ENCODE peak calls at places on chromosomes 3 and 15, in seven cellular contexts. One of them, this sample, is unnamed.

GRCh38 chr15:97961067-97961954 is 808 bp downstream of the ARRDC4 start:
- DNase-seq in A549: no peak
- DNase-seq in lung: peak
- DNase-seq in GM23338: peak
- DNase-seq in CD8-positive, alpha-beta memory T cell: no peak
- DNase-seq in heart left ventricle: peak
- DNase-seq in fibroblast of lung: peak
- DNase-seq in this sample: no peak

GRCh38 chr15:31435256-31435781 is 108.7 kb downstream of the KLF13 start:
- DNase-seq in A549: peak
- DNase-seq in lung: peak
- DNase-seq in GM23338: peak
- DNase-seq in CD8-positive, alpha-beta memory T cell: peak
- DNase-seq in heart left ventricle: peak
- DNase-seq in fibroblast of lung: peak
- DNase-seq in this sample: peak

GRCh38 chr3:13111173-13111873 is 38.1 kb upstream of the IQSEC1 start:
- DNase-seq in A549: no peak
- DNase-seq in lung: no peak
- DNase-seq in GM23338: no peak
- DNase-seq in CD8-positive, alpha-beta memory T cell: peak
- DNase-seq in heart left ventricle: no peak
- DNase-seq in fibroblast of lung: no peak
- DNase-seq in this sample: no peak

GRCh38 chr15:43702701-43703433 is 9.2 kb downstream of the CKMT1A start:
- DNase-seq in A549: no peak
- DNase-seq in lung: no peak
- DNase-seq in GM23338: no peak
- DNase-seq in CD8-positive, alpha-beta memory T cell: no peak
- DNase-seq in heart left ventricle: no peak
- DNase-seq in fibroblast of lung: no peak
- DNase-seq in this sample: no peak

GRCh38 chr3:144746631-144747030 is 775.0 kb downstream of the DIPK2A start:
- DNase-seq in A549: no peak
- DNase-seq in lung: no peak
- DNase-seq in GM23338: no peak
- DNase-seq in CD8-positive, alpha-beta memory T cell: no peak
- DNase-seq in heart left ventricle: no peak
- DNase-seq in fibroblast of lung: peak
- DNase-seq in this sample: no peak

GRCh38 chr3:156209631-156210336 is 89.4 kb downstream of the KCNAB1 start:
- DNase-seq in A549: no peak
- DNase-seq in lung: no peak
- DNase-seq in GM23338: no peak
- DNase-seq in CD8-positive, alpha-beta memory T cell: no peak
- DNase-seq in heart left ventricle: no peak
- DNase-seq in fibroblast of lung: no peak
- DNase-seq in this sample: no peak

GRCh38 chr3:52798978-52799476 is 4.4 kb downstream of the ITIH3 start:
- DNase-seq in A549: peak
- DNase-seq in lung: no peak
- DNase-seq in GM23338: peak
- DNase-seq in CD8-positive, alpha-beta memory T cell: no peak
- DNase-seq in heart left ventricle: no peak
- DNase-seq in fibroblast of lung: no peak
- DNase-seq in this sample: no peak

GRCh38 chr3:17182158-17182557 is 297.4 kb downstream of the PLCL2 start:
- DNase-seq in A549: no peak
- DNase-seq in lung: no peak
- DNase-seq in GM23338: no peak
- DNase-seq in CD8-positive, alpha-beta memory T cell: no peak
- DNase-seq in heart left ventricle: no peak
- DNase-seq in fibroblast of lung: peak
- DNase-seq in this sample: no peak

GRCh38 chr3:97930018-97930417 is 42.2 kb downstream of the RIOX2 start:
- DNase-seq in A549: no peak
- DNase-seq in lung: no peak
- DNase-seq in GM23338: no peak
- DNase-seq in CD8-positive, alpha-beta memory T cell: no peak
- DNase-seq in heart left ventricle: peak
- DNase-seq in fibroblast of lung: no peak
- DNase-seq in this sample: no peak

GRCh38 chr15:22960587-22960986 is 19.6 kb downstream of the CYFIP1 start:
- DNase-seq in A549: no peak
- DNase-seq in lung: no peak
- DNase-seq in GM23338: no peak
- DNase-seq in CD8-positive, alpha-beta memory T cell: no peak
- DNase-seq in heart left ventricle: no peak
- DNase-seq in fibroblast of lung: no peak
- DNase-seq in this sample: no peak

GRCh38 chr3:72655151-72655551 is 193.1 kb downstream of the SHQ1 start:
- DNase-seq in A549: no peak
- DNase-seq in lung: no peak
- DNase-seq in GM23338: peak
- DNase-seq in CD8-positive, alpha-beta memory T cell: no peak
- DNase-seq in heart left ventricle: no peak
- DNase-seq in fibroblast of lung: peak
- DNase-seq in this sample: no peak

GRCh38 chr3:78634316-78634715 is 1133.5 kb downstream of the ROBO1 start:
- DNase-seq in A549: no peak
- DNase-seq in lung: no peak
- DNase-seq in GM23338: no peak
- DNase-seq in CD8-positive, alpha-beta memory T cell: no peak
- DNase-seq in heart left ventricle: no peak
- DNase-seq in fibroblast of lung: no peak
- DNase-seq in this sample: no peak

DNA sequence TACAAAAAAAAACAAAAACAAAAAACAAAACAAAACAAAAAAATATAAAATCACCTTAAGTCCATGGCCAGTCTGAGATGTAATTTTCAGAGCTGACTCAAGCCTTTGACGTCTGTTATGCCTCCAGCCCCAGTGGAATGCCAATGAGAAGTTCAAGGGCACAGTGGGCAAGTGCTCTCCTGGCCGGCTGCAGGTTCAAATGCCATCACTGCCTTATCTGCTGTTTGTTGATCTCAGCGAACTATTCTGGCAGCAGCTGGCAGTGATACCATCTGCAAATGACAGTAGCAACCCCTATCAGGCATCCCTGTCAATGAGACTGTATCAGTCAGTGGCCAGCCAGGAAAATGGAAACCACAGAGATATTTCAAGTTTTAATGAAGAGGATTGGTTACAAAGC is 10.8 kb upstream of the PDE8A start:
- DNase-seq in A549: no peak
- DNase-seq in lung: no peak
- DNase-seq in GM23338: no peak
- DNase-seq in CD8-positive, alpha-beta memory T cell: no peak
- DNase-seq in heart left ventricle: peak
- DNase-seq in fibroblast of lung: no peak
- DNase-seq in this sample: no peak
- H3K27ac ChIP-seq in A549: no peak
- H3K27ac ChIP-seq in lung: no peak
- H3K27ac ChIP-seq in GM23338: no peak
- H3K27ac ChIP-seq in CD8-positive, alpha-beta memory T cell: no peak
- H3K27ac ChIP-seq in heart left ventricle: no peak
- H3K27ac ChIP-seq in fibroblast of lung: no peak
- H3K27ac ChIP-seq in this sample: no peak

DNA sequence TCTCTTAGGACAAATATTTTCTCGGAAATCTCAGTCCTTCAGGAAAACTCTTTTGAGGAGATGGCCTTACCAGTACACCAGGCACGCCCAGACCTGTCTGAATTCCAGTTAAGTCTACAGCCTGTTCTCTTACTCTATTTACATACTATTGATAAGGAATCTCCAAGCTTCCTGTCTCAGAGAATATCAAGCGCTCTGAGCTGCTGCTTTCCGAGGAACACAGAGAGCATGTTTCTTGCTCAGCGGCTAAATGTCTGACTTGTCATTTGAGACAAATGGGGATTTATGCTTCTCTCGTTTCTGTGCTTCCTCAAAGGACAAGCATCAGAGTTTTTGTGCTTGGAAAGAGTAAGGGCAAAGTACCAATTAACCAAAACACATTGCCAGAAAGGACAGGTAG is 112.4 kb upstream of the CCDC54 start:
- DNase-seq in A549: no peak
- DNase-seq in lung: no peak
- DNase-seq in GM23338: peak
- DNase-seq in CD8-positive, alpha-beta memory T cell: no peak
- DNase-seq in heart left ventricle: no peak
- DNase-seq in fibroblast of lung: no peak
- DNase-seq in this sample: no peak
- H3K27ac ChIP-seq in A549: no peak
- H3K27ac ChIP-seq in lung: no peak
- H3K27ac ChIP-seq in GM23338: peak
- H3K27ac ChIP-seq in CD8-positive, alpha-beta memory T cell: no peak
- H3K27ac ChIP-seq in heart left ventricle: peak
- H3K27ac ChIP-seq in fibroblast of lung: no peak
- H3K27ac ChIP-seq in this sample: no peak

DNA sequence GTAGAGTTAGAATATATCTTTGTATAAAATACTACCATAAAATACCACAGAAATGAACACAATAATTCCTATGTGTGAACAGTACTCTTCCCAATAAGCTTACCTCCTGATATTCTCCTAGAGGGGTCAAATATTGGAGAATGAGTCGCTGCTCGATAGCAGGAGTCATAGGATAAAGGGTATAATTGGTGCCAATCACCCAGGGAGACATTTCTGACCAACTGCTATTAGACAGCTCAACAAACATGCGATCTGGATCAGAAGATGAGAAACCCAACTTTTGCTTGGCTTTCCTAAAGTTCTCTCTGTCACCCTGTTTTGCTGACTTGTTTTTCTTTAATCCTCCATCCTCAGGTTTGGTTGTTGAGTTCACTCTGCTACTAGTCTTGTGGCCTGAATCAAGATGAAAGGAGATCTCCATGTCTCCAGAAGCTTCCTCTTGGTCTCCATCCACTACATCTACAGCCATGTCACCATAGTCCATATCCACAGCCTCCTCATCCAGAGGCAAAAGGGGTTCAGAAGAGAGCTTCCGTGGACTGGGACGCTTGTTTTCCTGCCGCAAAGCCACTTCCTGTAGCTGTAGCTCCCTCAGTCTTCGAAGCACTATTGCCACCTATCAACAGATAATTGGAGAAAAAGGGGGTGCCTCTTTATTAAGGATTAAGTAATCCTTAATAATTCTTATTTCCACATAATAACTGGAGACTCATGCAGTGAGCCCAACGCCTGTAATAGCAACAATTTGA is 50.4 kb downstream of the RBM15B start:
- DNase-seq in A549: no peak
- DNase-seq in lung: no peak
- DNase-seq in GM23338: no peak
- DNase-seq in CD8-positive, alpha-beta memory T cell: no peak
- DNase-seq in heart left ventricle: no peak
- DNase-seq in fibroblast of lung: no peak
- DNase-seq in this sample: no peak
- H3K27ac ChIP-seq in A549: no peak
- H3K27ac ChIP-seq in lung: no peak
- H3K27ac ChIP-seq in GM23338: no peak
- H3K27ac ChIP-seq in CD8-positive, alpha-beta memory T cell: no peak
- H3K27ac ChIP-seq in heart left ventricle: no peak
- H3K27ac ChIP-seq in fibroblast of lung: no peak
- H3K27ac ChIP-seq in this sample: no peak

DNA sequence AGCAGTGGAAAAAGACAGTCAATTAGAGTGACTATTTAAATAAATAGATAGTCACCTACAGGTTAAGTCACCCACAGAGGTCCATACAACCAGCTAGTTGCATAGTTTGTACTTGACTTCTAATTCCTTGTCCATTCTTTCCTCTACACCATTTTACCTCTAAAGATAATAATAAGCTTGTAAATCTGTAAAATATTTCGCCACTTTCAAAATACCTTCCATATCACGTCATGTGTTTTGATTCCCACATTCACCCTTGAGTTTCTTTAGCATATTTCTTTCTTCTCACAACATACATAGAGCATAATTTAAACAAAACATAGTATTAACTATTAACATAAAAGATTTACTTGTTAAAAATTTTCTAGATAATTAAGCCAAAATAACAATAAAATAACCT is 689.6 kb downstream of the MECOM start:
- DNase-seq in A549: no peak
- DNase-seq in lung: no peak
- DNase-seq in GM23338: no peak
- DNase-seq in CD8-positive, alpha-beta memory T cell: no peak
- DNase-seq in heart left ventricle: no peak
- DNase-seq in fibroblast of lung: no peak
- DNase-seq in this sample: no peak
- H3K27ac ChIP-seq in A549: no peak
- H3K27ac ChIP-seq in lung: no peak
- H3K27ac ChIP-seq in GM23338: no peak
- H3K27ac ChIP-seq in CD8-positive, alpha-beta memory T cell: no peak
- H3K27ac ChIP-seq in heart left ventricle: no peak
- H3K27ac ChIP-seq in fibroblast of lung: no peak
- H3K27ac ChIP-seq in this sample: no peak

GRCh38 chr3:98969295-98969694 is 67.8 kb upstream of the DCBLD2 start:
- DNase-seq in A549: no peak
- DNase-seq in lung: no peak
- DNase-seq in GM23338: no peak
- DNase-seq in CD8-positive, alpha-beta memory T cell: no peak
- DNase-seq in heart left ventricle: no peak
- DNase-seq in fibroblast of lung: no peak
- DNase-seq in this sample: no peak

GRCh38 chr3:98972155-98972554 is 70.7 kb upstream of the DCBLD2 start:
- DNase-seq in A549: peak
- DNase-seq in lung: no peak
- DNase-seq in GM23338: no peak
- DNase-seq in CD8-positive, alpha-beta memory T cell: no peak
- DNase-seq in heart left ventricle: no peak
- DNase-seq in fibroblast of lung: peak
- DNase-seq in this sample: no peak

GRCh38 chr3:98971183-98971681 is 69.7 kb upstream of the DCBLD2 start:
- DNase-seq in A549: peak
- DNase-seq in lung: no peak
- DNase-seq in GM23338: no peak
- DNase-seq in CD8-positive, alpha-beta memory T cell: no peak
- DNase-seq in heart left ventricle: no peak
- DNase-seq in fibroblast of lung: peak
- DNase-seq in this sample: no peak

GRCh38 chr3:98974442-98974841 is 72.9 kb upstream of the DCBLD2 start:
- DNase-seq in A549: no peak
- DNase-seq in lung: no peak
- DNase-seq in GM23338: no peak
- DNase-seq in CD8-positive, alpha-beta memory T cell: no peak
- DNase-seq in heart left ventricle: no peak
- DNase-seq in fibroblast of lung: no peak
- DNase-seq in this sample: no peak

DNA sequence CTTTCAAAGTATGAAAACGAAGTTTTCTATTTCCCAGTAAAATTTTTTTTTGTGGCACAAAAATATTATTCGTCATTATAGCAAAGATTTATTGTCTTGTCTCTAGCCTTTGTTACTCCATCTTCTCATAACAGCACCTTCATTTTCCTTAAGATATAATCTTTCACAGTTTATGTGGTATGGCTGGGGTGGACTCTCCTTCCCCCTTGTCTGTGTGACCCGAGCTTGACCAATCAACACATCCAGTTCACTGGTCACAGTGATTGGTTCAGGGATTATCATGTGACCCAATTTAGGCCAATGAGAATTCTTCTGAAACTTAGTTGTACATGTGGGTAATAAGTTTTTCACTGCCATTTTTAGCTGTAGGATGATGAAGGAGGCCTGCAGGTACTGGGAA is 71.2 kb upstream of the DCBLD2 start:
- DNase-seq in A549: peak
- DNase-seq in lung: no peak
- DNase-seq in GM23338: no peak
- DNase-seq in CD8-positive, alpha-beta memory T cell: no peak
- DNase-seq in heart left ventricle: no peak
- DNase-seq in fibroblast of lung: no peak
- DNase-seq in this sample: no peak
- H3K27ac ChIP-seq in A549: peak
- H3K27ac ChIP-seq in lung: no peak
- H3K27ac ChIP-seq in GM23338: no peak
- H3K27ac ChIP-seq in CD8-positive, alpha-beta memory T cell: no peak
- H3K27ac ChIP-seq in heart left ventricle: no peak
- H3K27ac ChIP-seq in fibroblast of lung: peak
- H3K27ac ChIP-seq in this sample: no peak

This sample was measured in CD4-positive, alpha-beta memory T cell.